ENCODE peak calls at places on chromosomes 4 and X, in six cellular contexts. H, Z, C, Y, A and W are unnamed samples.

GRCh38 chr4:158484173-158484885 is 37.4 kb upstream of the RXFP1 start:
- DNase-seq in H (no peak), Z (no peak), C (peak; percentile 52), Y (peak; percentile 59), A (no peak), W (no peak)

GRCh38 chrX:107725761-107726555 is 49.6 kb downstream of the TSC22D3 start:
- DNase-seq in H (no peak), Z (no peak), C (no peak), Y (no peak), A (no peak), W (no peak)

GRCh38 chr4:148800943-148801342 is 358.7 kb upstream of the NR3C2 start:
- DNase-seq in H (no peak), Z (peak; percentile 27), C (no peak), Y (no peak), A (no peak), W (no peak)

GRCh38 chrX:136589966-136590365 is 58.0 kb downstream of the VGLL1 start:
- DNase-seq in H (no peak), Z (no peak), C (no peak), Y (peak; percentile 40), A (no peak), W (no peak)

GRCh38 chrX:143139681-143140080 is 114.0 kb downstream of the SPANXN4 start:
- DNase-seq in H (no peak), Z (no peak), C (no peak), Y (no peak), A (no peak), W (no peak)

GRCh38 chr4:153218961-153219360 is 14.7 kb downstream of the TRIM2 start:
- DNase-seq in H (no peak), Z (no peak), C (no peak), Y (peak; percentile 3), A (no peak), W (no peak)

GRCh38 chrX:30659421-30659820 is 6.2 kb downstream of the GK start:
- DNase-seq in H (no peak), Z (peak; percentile 83), C (peak; percentile 51), Y (peak; percentile 91), A (no peak), W (no peak)

GRCh38 chr4:90982787-90983186 is 855.6 kb downstream of the CCSER1 start:
- DNase-seq in H (no peak), Z (no peak), C (no peak), Y (no peak), A (no peak), W (no peak)

GRCh38 chr4:178165251-178165650 is 723.0 kb upstream of the AGA start:
- DNase-seq in H (no peak), Z (no peak), C (no peak), Y (peak; percentile 17), A (no peak), W (no peak)

GRCh38 chr4:60913026-60913425 is 287.1 kb upstream of the ADGRL3 start:
- DNase-seq in H (no peak), Z (no peak), C (no peak), Y (no peak), A (no peak), W (no peak)

GRCh38 chr4:89753601-89754066 is 83.3 kb downstream of the SNCA start:
- DNase-seq in H (no peak), Z (peak; percentile 98), C (peak; percentile 98), Y (peak; percentile 95), A (peak; percentile 76), W (peak; percentile 55)

GRCh38 chr4:123488916-123489315 is 92.3 kb downstream of the SPRY1 start:
- DNase-seq in H (no peak), Z (peak; percentile 24), C (peak; percentile 78), Y (peak; percentile 70), A (peak; percentile 37), W (peak; percentile 32)

GRCh38 chrX:107675823-107676555 is 47.7 kb downstream of the PRPS1 start:
- DNase-seq in H (no peak), Z (peak; percentile 50), C (no peak), Y (no peak), A (no peak), W (no peak)

GRCh38 chr4:101643201-101643600 is 147.3 kb upstream of the BANK1 start:
- DNase-seq in H (no peak), Z (no peak), C (peak; percentile 11), Y (peak; percentile 37), A (no peak), W (peak; percentile 16)

GRCh38 chr4:32985256-32985655 is 2265.1 kb downstream of the PCDH7 start:
- DNase-seq in H (no peak), Z (peak; percentile 11), C (peak; percentile 14), Y (peak; percentile 59), A (peak; percentile 5), W (no peak)

GRCh38 chr4:544386-545105 is 31.5 kb downstream of the TMEM271 start:
- DNase-seq in H (no peak), Z (no peak), C (no peak), Y (no peak), A (no peak), W (no peak)

GRCh38 chr4:13919021-13919441 is 291.5 kb upstream of the BOD1L1 start:
- DNase-seq in H (no peak), Z (peak; percentile 99), C (peak; percentile 74), Y (peak; percentile 71), A (no peak), W (no peak)

GRCh38 chr4:99587803-99588202 is 13.2 kb downstream of the MTTP start:
- DNase-seq in H (no peak), Z (no peak), C (peak; percentile 23), Y (no peak), A (no peak), W (no peak)

GRCh38 chr4:5812506-5813229 is 80.2 kb downstream of the CRMP1 start:
- DNase-seq in H (no peak), Z (peak; percentile 77), C (peak; percentile 41), Y (peak; percentile 80), A (peak; percentile 65), W (peak; percentile 62)

GRCh38 chr4:42133006-42133405 is 19.4 kb downstream of the BEND4 start:
- DNase-seq in H (no peak), Z (no peak), C (no peak), Y (no peak), A (no peak), W (no peak)

GRCh38 chr4:146417822-146418221 is 103.9 kb downstream of the SLC10A7 start:
- DNase-seq in H (no peak), Z (no peak), C (no peak), Y (no peak), A (no peak), W (no peak)

GRCh38 chrX:5086388-5086787 is 1142.3 kb downstream of the NLGN4X start:
- DNase-seq in H (no peak), Z (no peak), C (no peak), Y (no peak), A (no peak), W (no peak)

GRCh38 chrX:140817943-140818342 is 108.4 kb downstream of the LINC00632 start:
- DNase-seq in H (no peak), Z (peak; percentile 24), C (peak; percentile 30), Y (peak; percentile 52), A (peak; percentile 16), W (no peak)

GRCh38 chrX:13760428-13760827 is 25.9 kb downstream of the OFD1 start:
- DNase-seq in H (no peak), Z (no peak), C (no peak), Y (no peak), A (no peak), W (no peak)

GRCh38 chrX:30620980-30621716 is 32.1 kb upstream of the GK start:
- DNase-seq in H (no peak), Z (peak; percentile 88), C (peak; percentile 86), Y (peak; percentile 79), A (peak; percentile 30), W (no peak)

GRCh38 chr4:150371869-150372268 is 210.1 kb upstream of the MAB21L2 start:
- DNase-seq in H (no peak), Z (no peak), C (no peak), Y (no peak), A (no peak), W (no peak)

GRCh38 chr4:165343353-165344191 is 16.1 kb downstream of the MSMO1 start:
- DNase-seq in H (no peak), Z (no peak), C (no peak), Y (peak; percentile 22), A (peak; percentile 32), W (no peak)

GRCh38 chr4:182338731-182339130 is 95.5 kb downstream of the TENM3 start:
- DNase-seq in H (no peak), Z (peak; percentile 62), C (peak; percentile 41), Y (no peak), A (peak; percentile 30), W (no peak)

GRCh38 chr4:185002784-185003183 is 15.5 kb upstream of the HELT start:
- DNase-seq in H (no peak), Z (no peak), C (no peak), Y (no peak), A (no peak), W (no peak)

GRCh38 chr4:40251366-40251765 is 54.5 kb downstream of the RHOH start:
- DNase-seq in H (no peak), Z (no peak), C (peak; percentile 23), Y (peak; percentile 85), A (peak; percentile 17), W (peak; percentile 92)